ENCODE peak calls at places on chromosomes 2 and 18, in nine cellular contexts. Z, Q, W, V, G, X, F, Y and S are unnamed samples.

GRCh38 chr2:181203412-181203811 is 223.0 kb downstream of the UBE2E3 start:
- DNase-seq in Z (no peak), Q (peak), W (no peak), V (peak), G (no peak), X (peak), F (no peak), Y (peak), S (peak)

GRCh38 chr2:231709981-231710750 is 1.8 kb downstream of the PTMA start:
- DNase-seq in Z (peak), Q (no peak), W (peak), V (peak), G (no peak), X (peak), F (peak), Y (no peak), S (no peak)

GRCh38 chr2:234292205-234292954 is 204.5 kb downstream of the ARL4C start:
- DNase-seq in Z (no peak), Q (no peak), W (no peak), V (no peak), G (no peak), X (no peak), F (no peak), Y (no peak), S (no peak)

GRCh38 chr2:44361330-44362206 is at the start of the genes CAMKMT and PREPL:
- DNase-seq in Z (peak), Q (peak), W (peak), V (peak), G (peak), X (peak), F (peak), Y (peak), S (peak)

GRCh38 chr2:49490710-49491109 is 336.4 kb upstream of the FSHR start:
- DNase-seq in Z (no peak), Q (no peak), W (no peak), V (no peak), G (no peak), X (no peak), F (no peak), Y (no peak), S (no peak)

GRCh38 chr18:42578781-42579180 is 536.7 kb downstream of the RIT2 start:
- DNase-seq in Z (no peak), Q (no peak), W (no peak), V (peak), G (no peak), X (no peak), F (no peak), Y (no peak), S (no peak)

GRCh38 chr2:148132400-148132799 is 111.5 kb downstream of the MBD5 start:
- DNase-seq in Z (no peak), Q (no peak), W (no peak), V (peak), G (no peak), X (peak), F (no peak), Y (peak), S (peak)

GRCh38 chr2:222300725-222301295 is 2.0 kb upstream of the PAX3 start:
- DNase-seq in Z (no peak), Q (no peak), W (no peak), V (no peak), G (no peak), X (no peak), F (no peak), Y (no peak), S (no peak)

GRCh38 chr2:207311316-207312005 is 145.7 kb upstream of the KLF7 start:
- DNase-seq in Z (peak), Q (peak), W (no peak), V (peak), G (no peak), X (peak), F (no peak), Y (peak), S (peak)

GRCh38 chr2:114543106-114543806 is 100.8 kb downstream of the DPP10 start:
- DNase-seq in Z (peak), Q (no peak), W (no peak), V (peak), G (no peak), X (no peak), F (peak), Y (no peak), S (no peak)

GRCh38 chr2:100744589-100744988 is 75.3 kb upstream of the NPAS2 start:
- DNase-seq in Z (no peak), Q (no peak), W (no peak), V (no peak), G (no peak), X (peak), F (no peak), Y (no peak), S (no peak)

GRCh38 chr18:74226156-74226555 is 65.6 kb downstream of the CYB5A start:
- DNase-seq in Z (no peak), Q (no peak), W (no peak), V (no peak), G (no peak), X (no peak), F (no peak), Y (no peak), S (no peak)

GRCh38 chr18:31513189-31513907 is 15.4 kb downstream of the DSG2 start:
- DNase-seq in Z (no peak), Q (no peak), W (no peak), V (peak), G (no peak), X (peak), F (no peak), Y (peak), S (no peak)

GRCh38 chr18:30982285-30982992 is 60.1 kb downstream of the DSC3 start:
- DNase-seq in Z (no peak), Q (no peak), W (no peak), V (no peak), G (no peak), X (no peak), F (no peak), Y (no peak), S (no peak)

GRCh38 chr2:47250576-47251403 is 95.7 kb upstream of the STPG4 start:
- DNase-seq in Z (no peak), Q (no peak), W (no peak), V (no peak), G (no peak), X (no peak), F (no peak), Y (no peak), S (no peak)

GRCh38 chr2:152450176-152450575 is 115.2 kb downstream of the FMNL2 start:
- DNase-seq in Z (no peak), Q (no peak), W (no peak), V (no peak), G (no peak), X (no peak), F (no peak), Y (no peak), S (no peak)

GRCh38 chr2:45676088-45676487 is 24.6 kb downstream of the PRKCE start:
- DNase-seq in Z (no peak), Q (no peak), W (no peak), V (no peak), G (no peak), X (no peak), F (no peak), Y (no peak), S (no peak)

GRCh38 chr18:46167971-46168370 is 63.8 kb downstream of the HAUS1 start:
- DNase-seq in Z (no peak), Q (no peak), W (no peak), V (no peak), G (no peak), X (no peak), F (no peak), Y (no peak), S (no peak)

GRCh38 chr2:207662203-207662602 is 37.0 kb upstream of the METTL21A start:
- DNase-seq in Z (no peak), Q (no peak), W (no peak), V (no peak), G (no peak), X (no peak), F (no peak), Y (no peak), S (no peak)

GRCh38 chr2:23425886-23426283 is 40.9 kb downstream of the KLHL29 start:
- DNase-seq in Z (no peak), Q (no peak), W (no peak), V (peak), G (no peak), X (peak), F (no peak), Y (no peak), S (no peak)

GRCh38 chr2:226117506-226118065 is 682.0 kb downstream of the IRS1 start:
- DNase-seq in Z (no peak), Q (peak), W (no peak), V (no peak), G (no peak), X (peak), F (no peak), Y (no peak), S (no peak)

GRCh38 chr2:170842785-170843184 is 26.1 kb downstream of the GAD1 start:
- DNase-seq in Z (no peak), Q (no peak), W (no peak), V (peak), G (no peak), X (no peak), F (no peak), Y (peak), S (no peak)

GRCh38 chr2:170847716-170848115 is 31.0 kb downstream of the GAD1 start:
- DNase-seq in Z (no peak), Q (no peak), W (no peak), V (no peak), G (no peak), X (no peak), F (no peak), Y (no peak), S (no peak)

GRCh38 chr2:170843656-170844055 is 27.0 kb downstream of the GAD1 start:
- DNase-seq in Z (no peak), Q (no peak), W (no peak), V (peak), G (no peak), X (peak), F (no peak), Y (peak), S (peak)

GRCh38 chr2:170846318-170846717 is 29.6 kb downstream of the GAD1 start:
- DNase-seq in Z (no peak), Q (no peak), W (no peak), V (peak), G (no peak), X (no peak), F (no peak), Y (no peak), S (no peak)

GRCh38 chr2:170845343-170845742 is 28.7 kb downstream of the GAD1 start:
- DNase-seq in Z (no peak), Q (no peak), W (no peak), V (no peak), G (no peak), X (no peak), F (no peak), Y (no peak), S (no peak)
- TF ChIP-seq CTCF in Z (no peak), Q (peak), W (no peak), V (no peak), G (no peak), X (no peak), F (no peak), Y (no peak), S (no peak)

DNA sequence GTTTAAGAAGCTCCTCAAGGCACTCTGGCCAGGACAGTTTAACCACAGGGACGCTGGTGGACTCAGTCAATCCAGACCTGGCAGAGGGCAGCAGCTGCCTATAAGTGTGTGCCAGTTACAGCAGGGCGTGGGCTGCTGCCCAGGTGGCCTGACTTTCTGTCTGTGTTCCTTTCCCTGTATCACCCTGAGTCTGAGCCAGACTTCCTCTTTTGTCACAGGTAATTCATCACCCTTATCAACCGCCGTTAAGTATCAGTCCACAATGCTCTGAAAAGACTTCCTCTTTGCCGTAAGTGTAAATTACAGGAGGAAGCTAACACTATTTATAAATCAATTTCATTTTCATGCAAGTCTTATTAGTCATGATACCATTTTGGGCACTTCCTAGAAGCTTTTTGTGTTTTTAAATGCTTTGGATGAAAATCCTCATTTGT is 7.0 kb downstream of the LPIN1 start:
- DNase-seq in Z (no peak), Q (no peak), W (no peak), V (no peak), G (no peak), X (no peak), F (no peak), Y (no peak), S (no peak)
- H3K4me3 ChIP-seq in Z (no peak), Q (no peak), W (peak), V (no peak), G (no peak), X (no peak), F (peak), Y (no peak), S (no peak)

DNA sequence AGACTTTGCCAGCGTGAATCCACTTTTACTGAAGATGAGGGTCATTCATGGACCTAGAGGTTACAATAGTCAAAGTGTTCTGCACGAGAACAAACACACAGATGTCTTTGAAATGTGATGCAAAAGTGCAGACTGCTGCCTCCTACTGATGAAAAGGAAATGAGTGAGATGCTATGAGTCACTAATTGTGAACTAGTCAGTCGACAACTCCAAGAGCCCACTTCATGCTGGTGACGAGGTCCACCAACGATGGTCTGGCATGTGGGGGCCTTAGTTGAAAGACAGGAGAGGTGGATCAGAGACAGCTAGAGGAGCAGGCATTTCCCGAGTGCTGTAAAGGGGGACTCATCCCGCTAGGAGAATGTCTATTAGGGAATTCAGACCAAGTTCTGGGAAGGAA is 17.1 kb upstream of the ZNF236 start:
- DNase-seq in Z (no peak), Q (no peak), W (no peak), V (peak), G (no peak), X (peak), F (no peak), Y (no peak), S (no peak)
- TF ChIP-seq CTCF in Z (no peak), Q (no peak), W (no peak), V (peak), G (no peak), X (peak), F (no peak), Y (no peak), S (peak)

GRCh38 chr2:27285481-27285880 is 3.3 kb downstream of the TRIM54 start:
- DNase-seq in Z (no peak), Q (no peak), W (no peak), V (no peak), G (no peak), X (no peak), F (no peak), Y (no peak), S (no peak)

GRCh38 chr2:27281442-27281841 is 787 bp upstream of the TRIM54 start:
- DNase-seq in Z (no peak), Q (no peak), W (no peak), V (no peak), G (no peak), X (no peak), F (no peak), Y (no peak), S (no peak)

GRCh38 chr2:27281855-27282559 is at the start of gene TRIM54:
- DNase-seq in Z (no peak), Q (no peak), W (no peak), V (no peak), G (no peak), X (peak), F (peak), Y (no peak), S (no peak)

GRCh38 chr2:27282892-27283291 is 663 bp downstream of the TRIM54 start:
- DNase-seq in Z (no peak), Q (no peak), W (no peak), V (no peak), G (no peak), X (no peak), F (no peak), Y (no peak), S (no peak)

GRCh38 chr2:27284989-27285388 is 2.8 kb downstream of the TRIM54 start:
- DNase-seq in Z (no peak), Q (no peak), W (no peak), V (no peak), G (no peak), X (no peak), F (no peak), Y (no peak), S (no peak)
- H3K4me3 ChIP-seq in Z (no peak), Q (no peak), W (no peak), V (no peak), G (no peak), X (no peak), F (peak), Y (no peak), S (no peak)

GRCh38 chr2:40463112-40463511 is 11.2 kb upstream of the SLC8A1 start:
- DNase-seq in Z (no peak), Q (no peak), W (no peak), V (no peak), G (no peak), X (no peak), F (no peak), Y (no peak), S (no peak)

GRCh38 chr2:40466332-40466731 is 14.4 kb upstream of the SLC8A1 start:
- DNase-seq in Z (no peak), Q (no peak), W (no peak), V (no peak), G (no peak), X (no peak), F (no peak), Y (no peak), S (no peak)

GRCh38 chr2:40470817-40471809 is 19.2 kb upstream of the SLC8A1 start:
- DNase-seq in Z (no peak), Q (no peak), W (no peak), V (no peak), G (no peak), X (no peak), F (no peak), Y (no peak), S (no peak)

GRCh38 chr2:40471868-40472267 is 20.0 kb upstream of the SLC8A1 start:
- DNase-seq in Z (no peak), Q (no peak), W (no peak), V (no peak), G (no peak), X (no peak), F (no peak), Y (no peak), S (no peak)

GRCh38 chr2:40466926-40467325 is 15.0 kb upstream of the SLC8A1 start:
- DNase-seq in Z (no peak), Q (no peak), W (no peak), V (no peak), G (no peak), X (no peak), F (no peak), Y (no peak), S (no peak)
- TF ChIP-seq CTCF in Z (no peak), Q (no peak), W (no peak), V (no peak), G (no peak), X (no peak), F (no peak), Y (no peak), S (no peak)